ENCODE peak calls at places on chromosomes 5 and 9, in seven cellular contexts. One of them, this sample, is unnamed.

GRCh38 chr5:151745071-151745705 is 13.2 kb downstream of the ATOX1 start:
- DNase-seq in K562: no peak
- DNase-seq in H1: no peak
- DNase-seq in GM12891: no peak
- DNase-seq in GM12878: peak
- DNase-seq in SK-N-SH: no peak
- DNase-seq in HepG2: no peak
- DNase-seq in this sample: no peak

GRCh38 chr5:124583469-124584350 is 162.7 kb downstream of the ZNF608 start:
- DNase-seq in K562: peak
- DNase-seq in SK-N-SH: no peak
- DNase-seq in HepG2: peak
- DNase-seq in H1: no peak
- DNase-seq in GM12891: peak
- DNase-seq in GM12878: peak
- DNase-seq in this sample: peak

GRCh38 chr5:132813599-132814440 is 718 bp downstream of the SOWAHA start:
- DNase-seq in H1: peak
- DNase-seq in GM12878: no peak
- DNase-seq in HepG2: no peak
- DNase-seq in SK-N-SH: peak
- DNase-seq in GM12891: no peak
- DNase-seq in K562: no peak
- DNase-seq in this sample: peak

GRCh38 chr5:88690619-88691560 is 192.1 kb downstream of the MEF2C start:
- DNase-seq in H1: peak
- DNase-seq in HepG2: peak
- DNase-seq in SK-N-SH: peak
- DNase-seq in K562: peak
- DNase-seq in GM12891: no peak
- DNase-seq in GM12878: no peak
- DNase-seq in this sample: peak

GRCh38 chr5:87924451-87924850 is 344.2 kb downstream of the TMEM161B start:
- DNase-seq in GM12878: no peak
- DNase-seq in HepG2: peak
- DNase-seq in GM12891: no peak
- DNase-seq in K562: no peak
- DNase-seq in SK-N-SH: no peak
- DNase-seq in H1: no peak
- DNase-seq in this sample: no peak

GRCh38 chr9:106885451-106885850 is 22.5 kb downstream of the ZNF462 start:
- DNase-seq in SK-N-SH: no peak
- DNase-seq in H1: no peak
- DNase-seq in K562: no peak
- DNase-seq in HepG2: no peak
- DNase-seq in GM12891: no peak
- DNase-seq in GM12878: no peak
- DNase-seq in this sample: no peak

GRCh38 chr5:132746592-132747063 is 598 bp upstream of the CCNI2 start:
- DNase-seq in SK-N-SH: no peak
- DNase-seq in HepG2: no peak
- DNase-seq in GM12891: no peak
- DNase-seq in GM12878: no peak
- DNase-seq in H1: no peak
- DNase-seq in K562: no peak
- DNase-seq in this sample: no peak

GRCh38 chr9:76560481-76560891 is 101.5 kb downstream of the GCNT1 start:
- DNase-seq in GM12878: no peak
- DNase-seq in HepG2: no peak
- DNase-seq in K562: no peak
- DNase-seq in H1: no peak
- DNase-seq in SK-N-SH: no peak
- DNase-seq in GM12891: no peak
- DNase-seq in this sample: no peak

GRCh38 chr5:112219000-112219399 is 200.1 kb downstream of the EPB41L4A start:
- DNase-seq in GM12878: no peak
- DNase-seq in GM12891: no peak
- DNase-seq in H1: no peak
- DNase-seq in K562: no peak
- DNase-seq in SK-N-SH: no peak
- DNase-seq in HepG2: no peak
- DNase-seq in this sample: no peak

GRCh38 chr9:77495834-77496671 is 152.1 kb downstream of the GNA14 start:
- DNase-seq in GM12878: no peak
- DNase-seq in GM12891: no peak
- DNase-seq in K562: no peak
- DNase-seq in SK-N-SH: peak
- DNase-seq in HepG2: peak
- DNase-seq in H1: no peak
- DNase-seq in this sample: no peak

GRCh38 chr9:31500422-31500821 is 884.0 kb upstream of the ACO1 start:
- DNase-seq in GM12878: no peak
- DNase-seq in H1: no peak
- DNase-seq in K562: no peak
- DNase-seq in HepG2: no peak
- DNase-seq in GM12891: no peak
- DNase-seq in SK-N-SH: no peak
- DNase-seq in this sample: no peak
- TF ChIP-seq TAF1 in GM12878: no peak
- TF ChIP-seq TAF1 in H1: no peak
- TF ChIP-seq TAF1 in K562: no peak
- TF ChIP-seq TAF1 in HepG2: no peak
- TF ChIP-seq TAF1 in GM12891: no peak
- TF ChIP-seq TAF1 in SK-N-SH: no peak
- TF ChIP-seq TAF1 in this sample: no peak

DNA sequence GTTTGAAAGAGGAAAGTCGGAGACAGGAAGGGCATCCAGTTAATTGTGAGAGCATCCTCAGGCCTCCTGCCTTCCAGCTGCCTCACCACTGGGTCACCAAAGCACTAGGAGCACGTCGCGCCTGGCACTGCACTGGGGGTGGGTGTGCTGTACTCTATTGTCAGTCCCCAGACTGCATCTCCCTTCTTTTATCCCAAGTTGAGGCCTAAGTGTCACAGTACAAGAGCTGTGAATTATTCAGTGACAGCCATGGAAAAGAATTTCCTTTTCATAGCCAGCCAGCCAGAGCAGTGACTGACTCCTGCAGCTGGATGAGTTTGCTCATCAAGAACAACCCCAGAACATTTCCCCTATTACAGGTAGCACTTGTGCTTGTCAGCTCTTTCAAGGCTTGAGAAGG is 16.3 kb downstream of the CLTA start:
- DNase-seq in H1: no peak
- DNase-seq in K562: no peak
- DNase-seq in GM12878: no peak
- DNase-seq in HepG2: no peak
- DNase-seq in GM12891: no peak
- DNase-seq in SK-N-SH: no peak
- DNase-seq in this sample: no peak
- TF ChIP-seq TAF1 in H1: no peak
- TF ChIP-seq TAF1 in K562: no peak
- TF ChIP-seq TAF1 in GM12878: no peak
- TF ChIP-seq TAF1 in HepG2: no peak
- TF ChIP-seq TAF1 in GM12891: no peak
- TF ChIP-seq TAF1 in SK-N-SH: no peak
- TF ChIP-seq TAF1 in this sample: no peak

GRCh38 chr9:137972355-137972987 is 94.9 kb downstream of the CACNA1B start:
- DNase-seq in GM12878: no peak
- DNase-seq in HepG2: no peak
- DNase-seq in GM12891: no peak
- DNase-seq in H1: peak
- DNase-seq in SK-N-SH: peak
- DNase-seq in K562: no peak
- DNase-seq in this sample: no peak
- TF ChIP-seq TAF1 in GM12878: no peak
- TF ChIP-seq TAF1 in HepG2: no peak
- TF ChIP-seq TAF1 in GM12891: no peak
- TF ChIP-seq TAF1 in H1: no peak
- TF ChIP-seq TAF1 in SK-N-SH: no peak
- TF ChIP-seq TAF1 in K562: no peak
- TF ChIP-seq TAF1 in this sample: no peak

GRCh38 chr9:98848450-98849149 is 41.1 kb downstream of the GALNT12 start:
- DNase-seq in H1: peak
- DNase-seq in GM12891: peak
- DNase-seq in SK-N-SH: peak
- DNase-seq in K562: peak
- DNase-seq in HepG2: peak
- DNase-seq in GM12878: peak
- DNase-seq in this sample: peak
- TF ChIP-seq TAF1 in H1: no peak
- TF ChIP-seq TAF1 in GM12891: no peak
- TF ChIP-seq TAF1 in SK-N-SH: no peak
- TF ChIP-seq TAF1 in K562: no peak
- TF ChIP-seq TAF1 in HepG2: no peak
- TF ChIP-seq TAF1 in GM12878: no peak
- TF ChIP-seq TAF1 in this sample: no peak

GRCh38 chr5:119792154-119792799 is 162.9 kb downstream of the FAM170A start:
- DNase-seq in GM12878: no peak
- DNase-seq in SK-N-SH: no peak
- DNase-seq in HepG2: no peak
- DNase-seq in GM12891: no peak
- DNase-seq in K562: no peak
- DNase-seq in H1: no peak
- DNase-seq in this sample: no peak

GRCh38 chr5:119801570-119801969 is 172.2 kb downstream of the FAM170A start:
- DNase-seq in SK-N-SH: no peak
- DNase-seq in GM12891: no peak
- DNase-seq in K562: no peak
- DNase-seq in H1: no peak
- DNase-seq in HepG2: no peak
- DNase-seq in GM12878: no peak
- DNase-seq in this sample: no peak

GRCh38 chr5:119795768-119796167 is 166.4 kb downstream of the FAM170A start:
- DNase-seq in H1: no peak
- DNase-seq in GM12891: no peak
- DNase-seq in GM12878: no peak
- DNase-seq in SK-N-SH: no peak
- DNase-seq in K562: peak
- DNase-seq in HepG2: no peak
- DNase-seq in this sample: no peak
- TF ChIP-seq TAF1 in H1: no peak
- TF ChIP-seq TAF1 in GM12891: no peak
- TF ChIP-seq TAF1 in GM12878: no peak
- TF ChIP-seq TAF1 in SK-N-SH: no peak
- TF ChIP-seq TAF1 in K562: no peak
- TF ChIP-seq TAF1 in HepG2: no peak
- TF ChIP-seq TAF1 in this sample: no peak

GRCh38 chr9:35606138-35606504 is 1.1 kb downstream of the TESK1 start:
- DNase-seq in SK-N-SH: peak
- DNase-seq in GM12878: no peak
- DNase-seq in H1: no peak
- DNase-seq in GM12891: no peak
- DNase-seq in K562: no peak
- DNase-seq in HepG2: no peak
- DNase-seq in this sample: no peak

GRCh38 chr9:35603986-35604577 is 980 bp upstream of the TESK1 start:
- DNase-seq in HepG2: peak
- DNase-seq in H1: peak
- DNase-seq in K562: peak
- DNase-seq in SK-N-SH: peak
- DNase-seq in GM12878: peak
- DNase-seq in GM12891: peak
- DNase-seq in this sample: peak

GRCh38 chr9:35604578-35605335 is at the start of gene TESK1:
- DNase-seq in HepG2: peak
- DNase-seq in K562: peak
- DNase-seq in GM12878: no peak
- DNase-seq in H1: peak
- DNase-seq in GM12891: peak
- DNase-seq in SK-N-SH: peak
- DNase-seq in this sample: peak

GRCh38 chr9:35605336-35606137 is 475 bp downstream of the TESK1 start:
- DNase-seq in H1: peak
- DNase-seq in GM12891: peak
- DNase-seq in K562: peak
- DNase-seq in SK-N-SH: peak
- DNase-seq in GM12878: no peak
- DNase-seq in HepG2: no peak
- DNase-seq in this sample: peak

DNA sequence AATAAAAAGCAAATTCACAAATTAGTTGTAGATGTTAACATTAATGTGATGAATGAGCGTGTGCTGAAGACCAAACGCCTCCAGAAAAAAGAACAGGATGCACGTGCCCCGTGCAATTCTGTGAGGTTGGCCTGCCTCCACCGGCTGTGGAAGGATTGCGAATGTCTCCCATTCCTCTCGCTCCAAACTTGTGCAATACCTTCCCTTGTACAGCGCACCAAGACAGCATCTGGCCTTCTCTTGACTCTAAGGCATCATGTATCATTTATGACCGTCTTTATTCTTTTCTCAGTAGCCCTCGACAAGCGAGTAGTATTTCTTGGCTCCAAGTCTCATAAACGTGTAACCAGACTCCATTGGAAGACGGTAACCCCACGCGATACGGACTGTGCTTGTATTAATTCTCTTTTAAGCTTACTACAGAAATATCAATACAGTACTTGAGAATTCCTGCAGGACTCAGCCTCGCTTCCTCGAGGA is 1.5 kb upstream of the TESK1 start:
- DNase-seq in GM12878: no peak
- DNase-seq in GM12891: no peak
- DNase-seq in K562: no peak
- DNase-seq in HepG2: peak
- DNase-seq in H1: peak
- DNase-seq in SK-N-SH: peak
- DNase-seq in this sample: no peak
- TF ChIP-seq TAF1 in GM12878: no peak
- TF ChIP-seq TAF1 in GM12891: no peak
- TF ChIP-seq TAF1 in K562: no peak
- TF ChIP-seq TAF1 in HepG2: no peak
- TF ChIP-seq TAF1 in H1: no peak
- TF ChIP-seq TAF1 in SK-N-SH: no peak
- TF ChIP-seq TAF1 in this sample: no peak

GRCh38 chr5:29321591-29321990 is 1871.9 kb upstream of the CDH6 start:
- DNase-seq in SK-N-SH: no peak
- DNase-seq in GM12891: no peak
- DNase-seq in H1: no peak
- DNase-seq in GM12878: no peak
- DNase-seq in K562: no peak
- DNase-seq in HepG2: no peak
- DNase-seq in this sample: no peak
- TF ChIP-seq TAF1 in SK-N-SH: no peak
- TF ChIP-seq TAF1 in GM12891: no peak
- TF ChIP-seq TAF1 in H1: no peak
- TF ChIP-seq TAF1 in GM12878: no peak
- TF ChIP-seq TAF1 in K562: no peak
- TF ChIP-seq TAF1 in HepG2: no peak
- TF ChIP-seq TAF1 in this sample: no peak

GRCh38 chr9:134455951-134456739 is 129.9 kb downstream of the RXRA start:
- DNase-seq in GM12891: peak
- DNase-seq in HepG2: no peak
- DNase-seq in H1: no peak
- DNase-seq in GM12878: no peak
- DNase-seq in SK-N-SH: peak
- DNase-seq in K562: peak
- DNase-seq in this sample: no peak
- TF ChIP-seq TAF1 in GM12891: no peak
- TF ChIP-seq TAF1 in HepG2: no peak
- TF ChIP-seq TAF1 in H1: no peak
- TF ChIP-seq TAF1 in GM12878: no peak
- TF ChIP-seq TAF1 in SK-N-SH: peak
- TF ChIP-seq TAF1 in K562: no peak
- TF ChIP-seq TAF1 in this sample: no peak